ENCODE peak calls at places on chromosomes 4 and X, in four cellular contexts. G is HepG2, S is K562, U is GM12878. Q is an unnamed sample.

GRCh38 chr4:65865489-65865888 is 195.2 kb upstream of the EPHA5 start:
- DNase-seq in S (no peak), U (no peak), G (peak; percentile 13), Q (peak; percentile 21)

GRCh38 chr4:173333658-173334084 is 487 bp downstream of the HMGB2 start:
- DNase-seq in S (peak; percentile 60), G (peak; percentile 2), U (no peak), Q (no peak)

GRCh38 chrX:136204571-136204970 is 46.6 kb downstream of the MAP7D3 start:
- DNase-seq in U (no peak), S (no peak), G (no peak), Q (peak; percentile 15)

GRCh38 chrX:101785142-101785541 is 125.5 kb upstream of the ARMCX2 start:
- DNase-seq in G (no peak), U (no peak), S (no peak), Q (no peak)

GRCh38 chr4:152795891-152796290 is 16.1 kb downstream of the ARFIP1 start:
- DNase-seq in G (no peak), S (no peak), U (no peak), Q (no peak)

GRCh38 chr4:100117749-100118148 is 72.5 kb downstream of the DDIT4L start:
- DNase-seq in G (no peak), U (no peak), S (no peak), Q (no peak)

GRCh38 chr4:38154681-38155588 is 194.7 kb downstream of the PTTG2 start:
- DNase-seq in G (no peak), S (no peak), U (no peak), Q (peak; percentile 80)

GRCh38 chrX:9285342-9285771 is 179.5 kb upstream of the TBL1X start:
- DNase-seq in S (no peak), G (no peak), U (no peak), Q (no peak)

GRCh38 chr4:169202143-169202699 is 68.5 kb downstream of the SH3RF1 start:
- DNase-seq in S (no peak), U (no peak), G (peak; percentile 10), Q (no peak)

GRCh38 chr4:165079476-165079875 is 25.8 kb downstream of the TRIM75 start:
- DNase-seq in U (no peak), G (no peak), S (peak; percentile 15), Q (no peak)

GRCh38 chr4:112234952-112235609 is 3.5 kb downstream of the AP1AR start:
- DNase-seq in U (peak; percentile 19), G (peak; percentile 66), S (peak; percentile 46), Q (peak; percentile 69)

GRCh38 chr4:112329672-112330372 is 32.7 kb downstream of the ALPK1 start:
- DNase-seq in G (no peak), U (no peak), S (no peak), Q (no peak)

GRCh38 chr4:82988323-82988832 is 22.2 kb downstream of the LIN54 start:
- DNase-seq in U (no peak), S (no peak), G (no peak), Q (no peak)
- TF ChIP-seq ESRRA in U (no peak), S (no peak), G (no peak), Q (no peak)

GRCh38 chrX:11382935-11383334 is 89.7 kb downstream of the AMELX start:
- DNase-seq in S (no peak), U (no peak), G (no peak), Q (no peak)

GRCh38 chrX:11380187-11380586 is 87.0 kb downstream of the AMELX start:
- DNase-seq in S (no peak), G (no peak), U (no peak), Q (no peak)

GRCh38 chrX:11381464-11381863 is 88.3 kb downstream of the AMELX start:
- DNase-seq in G (peak; percentile 25), S (peak; percentile 36), U (peak; percentile 30), Q (peak; percentile 46)

GRCh38 chrX:11386812-11387211 is 93.6 kb downstream of the AMELX start:
- DNase-seq in U (no peak), S (no peak), G (no peak), Q (no peak)

DNA sequence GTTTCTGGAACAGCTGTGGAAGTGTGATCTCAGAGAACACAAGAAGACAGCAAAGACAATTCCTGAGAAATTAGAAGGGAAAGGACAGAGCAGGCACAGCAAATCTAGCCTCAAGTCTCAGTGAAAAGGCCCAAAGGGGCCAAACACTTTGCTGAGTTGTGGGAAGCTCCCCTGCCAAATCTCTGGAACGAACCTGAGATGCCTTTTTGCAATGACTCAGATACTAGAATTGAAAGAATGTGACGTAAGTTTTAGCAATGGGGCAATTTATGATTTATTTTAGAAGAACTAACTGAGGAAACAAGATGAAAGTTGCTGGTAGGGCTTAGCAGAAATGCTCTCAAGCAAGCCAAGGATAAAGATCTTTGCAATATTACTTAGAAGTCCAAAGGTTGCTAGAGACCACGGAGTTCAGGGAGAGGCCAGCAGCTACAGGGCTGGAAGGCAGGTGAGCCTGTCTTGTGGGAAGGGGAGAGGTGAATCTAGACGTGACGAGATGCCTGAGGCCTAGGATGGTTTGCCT is 92.8 kb downstream of the AMELX start:
- DNase-seq in G (no peak), S (no peak), U (no peak), Q (no peak)
- TF ChIP-seq ESRRA in G (no peak), S (no peak), U (no peak), Q (no peak)

GRCh38 chr4:20622701-20623100 is 77.6 kb upstream of the PACRGL start:
- DNase-seq in G (no peak), U (no peak), S (no peak), Q (no peak)

GRCh38 chr4:20623936-20624335 is 76.3 kb upstream of the PACRGL start:
- DNase-seq in G (no peak), U (no peak), S (no peak), Q (no peak)

GRCh38 chr4:20626326-20626725 is 73.9 kb upstream of the PACRGL start:
- DNase-seq in U (no peak), G (no peak), S (no peak), Q (no peak)

GRCh38 chr4:20624783-20625364 is 75.4 kb upstream of the PACRGL start:
- DNase-seq in G (no peak), U (no peak), S (no peak), Q (no peak)

DNA sequence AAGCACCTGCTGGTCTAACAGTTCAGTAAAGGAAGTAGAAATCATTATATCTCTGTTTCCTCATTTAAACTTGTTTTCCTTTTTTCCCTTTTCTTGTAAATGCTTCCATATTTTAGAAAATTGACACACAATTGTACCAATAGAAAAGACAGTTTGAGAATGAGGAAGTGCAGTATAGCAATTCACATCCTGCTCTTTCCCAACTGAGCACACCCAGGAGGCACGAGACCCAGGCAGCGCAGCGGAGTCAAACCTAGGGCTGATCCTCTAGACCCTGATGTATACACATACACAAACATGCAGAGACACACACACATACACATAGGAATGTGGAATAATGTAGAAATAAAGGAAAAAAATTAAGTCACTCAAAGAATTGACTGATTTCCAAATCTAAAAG is 74.8 kb upstream of the PACRGL start:
- DNase-seq in S (no peak), G (no peak), U (no peak), Q (no peak)
- TF ChIP-seq ESRRA in S (no peak), G (no peak), U (no peak), Q (no peak)

DNA sequence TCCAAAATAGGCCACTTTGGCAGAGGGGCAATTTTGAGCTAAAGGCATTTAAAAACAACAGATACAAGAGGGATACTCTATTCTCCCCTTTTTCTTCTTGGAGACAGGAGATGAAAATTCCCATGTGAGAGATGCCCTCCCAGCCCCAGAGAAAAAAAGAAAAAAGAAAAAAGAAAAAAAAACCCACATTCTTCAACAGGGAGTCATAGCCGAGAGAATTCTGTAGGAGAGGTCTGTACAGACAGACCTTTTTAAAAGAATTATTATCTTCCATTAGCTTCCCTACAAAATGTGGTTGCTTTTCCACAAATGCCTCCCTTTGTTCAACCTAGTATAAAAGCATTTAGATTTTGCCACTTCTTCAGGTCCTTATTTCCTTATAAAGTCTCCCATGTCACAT is 89.9 kb downstream of the SPCS3 start:
- DNase-seq in G (no peak), U (no peak), S (no peak), Q (no peak)
- TF ChIP-seq ESRRA in G (no peak), U (no peak), S (no peak), Q (no peak)